ENCODE peak calls at places on chromosomes 4 and X, in seven cellular contexts. One of them, this sample, is unnamed.

GRCh38 chr4:144591401-144591800 is 54.6 kb upstream of the HHIP start:
- DNase-seq in glutamatergic neuron: no peak
- DNase-seq in breast epithelium: no peak
- DNase-seq in posterior cingulate gyrus: no peak
- DNase-seq in tibial artery: no peak
- DNase-seq in endothelial cell: no peak
- DNase-seq in heart right ventricle: no peak
- DNase-seq in this sample: no peak

GRCh38 chrX:64977051-64977450 is 801 bp upstream of the ZC4H2 start:
- DNase-seq in heart right ventricle: no peak
- DNase-seq in endothelial cell: no peak
- DNase-seq in posterior cingulate gyrus: no peak
- DNase-seq in glutamatergic neuron: no peak
- DNase-seq in breast epithelium: no peak
- DNase-seq in tibial artery: no peak
- DNase-seq in this sample: no peak

GRCh38 chrX:110180928-110181310 is 137.0 kb downstream of the AMMECR1 start:
- DNase-seq in breast epithelium: no peak
- DNase-seq in endothelial cell: no peak
- DNase-seq in tibial artery: no peak
- DNase-seq in glutamatergic neuron: no peak
- DNase-seq in posterior cingulate gyrus: no peak
- DNase-seq in heart right ventricle: no peak
- DNase-seq in this sample: no peak

GRCh38 chr4:117821834-117822233 is 212.5 kb upstream of the NDST3 start:
- DNase-seq in endothelial cell: no peak
- DNase-seq in glutamatergic neuron: no peak
- DNase-seq in posterior cingulate gyrus: no peak
- DNase-seq in tibial artery: no peak
- DNase-seq in breast epithelium: no peak
- DNase-seq in heart right ventricle: no peak
- DNase-seq in this sample: no peak

GRCh38 chr4:156815717-156816319 is 155.8 kb downstream of the PDGFC start:
- DNase-seq in endothelial cell: no peak
- DNase-seq in heart right ventricle: no peak
- DNase-seq in breast epithelium: no peak
- DNase-seq in glutamatergic neuron: no peak
- DNase-seq in posterior cingulate gyrus: no peak
- DNase-seq in tibial artery: no peak
- DNase-seq in this sample: peak; percentile 54

GRCh38 chr4:41102360-41103092 is 111.8 kb downstream of the APBB2 start:
- DNase-seq in heart right ventricle: no peak
- DNase-seq in posterior cingulate gyrus: no peak
- DNase-seq in glutamatergic neuron: no peak
- DNase-seq in endothelial cell: no peak
- DNase-seq in tibial artery: no peak
- DNase-seq in breast epithelium: no peak
- DNase-seq in this sample: no peak

GRCh38 chr4:123411976-123412589 is 15.5 kb downstream of the SPRY1 start:
- DNase-seq in glutamatergic neuron: no peak
- DNase-seq in breast epithelium: no peak
- DNase-seq in posterior cingulate gyrus: no peak
- DNase-seq in tibial artery: no peak
- DNase-seq in endothelial cell: no peak
- DNase-seq in heart right ventricle: no peak
- DNase-seq in this sample: no peak

GRCh38 chrX:23616361-23616760 is 50.9 kb upstream of the PRDX4 start:
- DNase-seq in heart right ventricle: no peak
- DNase-seq in endothelial cell: no peak
- DNase-seq in tibial artery: no peak
- DNase-seq in breast epithelium: no peak
- DNase-seq in posterior cingulate gyrus: no peak
- DNase-seq in glutamatergic neuron: no peak
- DNase-seq in this sample: no peak

GRCh38 chr4:7941111-7942018 is 1.7 kb upstream of the AFAP1 start:
- DNase-seq in tibial artery: no peak
- DNase-seq in posterior cingulate gyrus: no peak
- DNase-seq in glutamatergic neuron: no peak
- DNase-seq in breast epithelium: peak; percentile 45
- DNase-seq in endothelial cell: no peak
- DNase-seq in heart right ventricle: no peak
- DNase-seq in this sample: no peak

GRCh38 chrX:37993857-37994619 is 12.3 kb upstream of the SYTL5 start:
- DNase-seq in breast epithelium: no peak
- DNase-seq in posterior cingulate gyrus: no peak
- DNase-seq in endothelial cell: no peak
- DNase-seq in glutamatergic neuron: no peak
- DNase-seq in tibial artery: no peak
- DNase-seq in heart right ventricle: no peak
- DNase-seq in this sample: peak; percentile 31

GRCh38 chr4:122117743-122118142 is 34.4 kb upstream of the BLTP1 start:
- DNase-seq in endothelial cell: no peak
- DNase-seq in heart right ventricle: no peak
- DNase-seq in posterior cingulate gyrus: no peak
- DNase-seq in glutamatergic neuron: no peak
- DNase-seq in breast epithelium: no peak
- DNase-seq in tibial artery: no peak
- DNase-seq in this sample: no peak

GRCh38 chr4:38503689-38504395 is 160.2 kb upstream of the KLF3 start:
- DNase-seq in tibial artery: no peak
- DNase-seq in breast epithelium: no peak
- DNase-seq in endothelial cell: no peak
- DNase-seq in glutamatergic neuron: no peak
- DNase-seq in posterior cingulate gyrus: no peak
- DNase-seq in heart right ventricle: no peak
- DNase-seq in this sample: no peak

GRCh38 chr4:115128037-115128436 is 14.6 kb upstream of the NDST4 start:
- DNase-seq in endothelial cell: no peak
- DNase-seq in glutamatergic neuron: no peak
- DNase-seq in tibial artery: no peak
- DNase-seq in posterior cingulate gyrus: no peak
- DNase-seq in heart right ventricle: no peak
- DNase-seq in breast epithelium: no peak
- DNase-seq in this sample: no peak

GRCh38 chr4:109816082-109816442 is 500 bp downstream of the GAR1 start:
- DNase-seq in tibial artery: no peak
- DNase-seq in heart right ventricle: peak; percentile 15
- DNase-seq in breast epithelium: no peak
- DNase-seq in posterior cingulate gyrus: no peak
- DNase-seq in endothelial cell: peak; percentile 18
- DNase-seq in glutamatergic neuron: peak; percentile 35
- DNase-seq in this sample: no peak

GRCh38 chr4:98626350-98626749 is 32.1 kb downstream of the TSPAN5 start:
- DNase-seq in endothelial cell: no peak
- DNase-seq in breast epithelium: no peak
- DNase-seq in heart right ventricle: no peak
- DNase-seq in posterior cingulate gyrus: peak; percentile 77
- DNase-seq in glutamatergic neuron: no peak
- DNase-seq in tibial artery: peak; percentile 67
- DNase-seq in this sample: peak; percentile 33

GRCh38 chrX:131741103-131741581 is 197.3 kb downstream of the OR13H1 start:
- DNase-seq in tibial artery: no peak
- DNase-seq in posterior cingulate gyrus: peak; percentile 87
- DNase-seq in endothelial cell: no peak
- DNase-seq in heart right ventricle: no peak
- DNase-seq in breast epithelium: no peak
- DNase-seq in glutamatergic neuron: no peak
- DNase-seq in this sample: no peak

GRCh38 chr4:24273148-24273547 is 311.2 kb downstream of the DHX15 start:
- DNase-seq in glutamatergic neuron: no peak
- DNase-seq in tibial artery: no peak
- DNase-seq in breast epithelium: no peak
- DNase-seq in posterior cingulate gyrus: no peak
- DNase-seq in heart right ventricle: no peak
- DNase-seq in endothelial cell: no peak
- DNase-seq in this sample: no peak

GRCh38 chr4:167020410-167020809 is 213.9 kb downstream of the SPOCK3 start:
- DNase-seq in heart right ventricle: no peak
- DNase-seq in endothelial cell: peak; percentile 31
- DNase-seq in breast epithelium: no peak
- DNase-seq in tibial artery: no peak
- DNase-seq in posterior cingulate gyrus: no peak
- DNase-seq in glutamatergic neuron: peak; percentile 23
- DNase-seq in this sample: no peak

GRCh38 chr4:186201535-186202230 is 10.3 kb downstream of the CYP4V2 start:
- DNase-seq in breast epithelium: no peak
- DNase-seq in heart right ventricle: peak; percentile 38
- DNase-seq in tibial artery: no peak
- DNase-seq in posterior cingulate gyrus: peak; percentile 72
- DNase-seq in endothelial cell: peak; percentile 46
- DNase-seq in glutamatergic neuron: peak; percentile 40
- DNase-seq in this sample: peak; percentile 36

GRCh38 chrX:133580630-133581029 is 165.3 kb upstream of the GPC4 start:
- DNase-seq in endothelial cell: no peak
- DNase-seq in tibial artery: no peak
- DNase-seq in posterior cingulate gyrus: no peak
- DNase-seq in breast epithelium: no peak
- DNase-seq in heart right ventricle: no peak
- DNase-seq in glutamatergic neuron: no peak
- DNase-seq in this sample: peak; percentile 76

GRCh38 chr4:19927381-19927780 is 324.3 kb upstream of the SLIT2 start:
- DNase-seq in tibial artery: no peak
- DNase-seq in heart right ventricle: no peak
- DNase-seq in breast epithelium: no peak
- DNase-seq in glutamatergic neuron: no peak
- DNase-seq in endothelial cell: no peak
- DNase-seq in posterior cingulate gyrus: no peak
- DNase-seq in this sample: no peak

GRCh38 chrX:21705215-21705614 is 47.1 kb upstream of the KLHL34 start:
- DNase-seq in posterior cingulate gyrus: no peak
- DNase-seq in breast epithelium: no peak
- DNase-seq in glutamatergic neuron: no peak
- DNase-seq in heart right ventricle: no peak
- DNase-seq in tibial artery: no peak
- DNase-seq in endothelial cell: no peak
- DNase-seq in this sample: no peak

GRCh38 chr4:11165052-11165451 is 263.6 kb downstream of the HS3ST1 start:
- DNase-seq in posterior cingulate gyrus: no peak
- DNase-seq in endothelial cell: no peak
- DNase-seq in heart right ventricle: no peak
- DNase-seq in breast epithelium: no peak
- DNase-seq in glutamatergic neuron: no peak
- DNase-seq in tibial artery: no peak
- DNase-seq in this sample: no peak

GRCh38 chr4:137474711-137475301 is 57.5 kb downstream of the PCDH18 start:
- DNase-seq in heart right ventricle: no peak
- DNase-seq in breast epithelium: no peak
- DNase-seq in endothelial cell: no peak
- DNase-seq in glutamatergic neuron: no peak
- DNase-seq in posterior cingulate gyrus: no peak
- DNase-seq in tibial artery: no peak
- DNase-seq in this sample: peak; percentile 18

This sample was measured in DMS 273 treated with DMSO at 0.1 percent for 48 hours.